ENCODE peak calls at places on chromosomes 11 and 22, in six cellular contexts. H is stimulated activated CD4-positive, alpha-beta T cell treated with anti-CD3 and anti-CD28 coated beads, Interleukin-1b, Interleukin-23, amount 100 ng/mL, for 24 hours; P is HTR-8/SVneo; Z is RPMI8226; W is NCI-H2081; S is activated CD8-positive, alpha-beta T cell treated with anti-CD3 and anti-CD28 coated beads, Interleukin-2, amount 10 ng/mL, durations not matched to agents 7 days and 5 days. B is an unnamed sample.
A peak's percentile ranks its signal among the peaks of the same experiment; 100 is the strongest.

GRCh38 chr11:1384206-1384965 is 5.3 kb upstream of the BRSK2 start:
- DNase-seq in H (no peak), Z (no peak), P (no peak), W (no peak), S (no peak), B (no peak)

GRCh38 chr11:64206457-64207246 is at the start of gene FERMT3:
- DNase-seq in P (no peak), S (peak; percentile 89), W (no peak), Z (peak; percentile 32), H (no peak), B (no peak)

GRCh38 chr22:36341640-36342041 is 46.1 kb downstream of the MYH9 start:
- DNase-seq in P (no peak), S (no peak), H (no peak), Z (no peak), W (no peak), B (no peak)

GRCh38 chr22:45200862-45201511 is 37.3 kb downstream of the NUP50 start:
- DNase-seq in Z (no peak), H (no peak), P (no peak), S (no peak), W (no peak), B (no peak)

GRCh38 chr11:58921778-58922390 is 17.4 kb upstream of the GLYATL1 start:
- DNase-seq in S (no peak), P (no peak), W (no peak), Z (peak; percentile 94), H (no peak), B (peak; percentile 46)

GRCh38 chr11:129985823-129986222 is 16.8 kb downstream of the PRDM10 start:
- DNase-seq in S (no peak), Z (no peak), P (no peak), H (no peak), W (no peak), B (no peak)

GRCh38 chr22:37421468-37421877 is 5.8 kb downstream of the ELFN2 start:
- DNase-seq in Z (no peak), H (no peak), S (no peak), P (no peak), W (no peak), B (no peak)

GRCh38 chr22:39674536-39674935 is 104.0 kb downstream of the CACNA1I start:
- DNase-seq in P (peak; percentile 63), W (no peak), S (no peak), Z (no peak), H (no peak), B (no peak)

GRCh38 chr11:72688929-72689328 is 14.7 kb upstream of the PDE2A start:
- DNase-seq in H (no peak), S (no peak), P (no peak), W (no peak), Z (no peak), B (no peak)

GRCh38 chr11:69654660-69655478 is 13.9 kb downstream of the CCND1 start:
- DNase-seq in H (no peak), S (no peak), W (no peak), P (no peak), Z (no peak), B (no peak)

GRCh38 chr22:49883294-49883640 is 29.6 kb downstream of the ZBED4 start:
- DNase-seq in Z (no peak), S (no peak), P (no peak), W (no peak), H (no peak), B (no peak)